ENCODE peak calls at places on chromosomes 4 and X, in five cellular contexts. F is adrenal gland, V is cardiac fibroblast, R is fibroblast of lung, M is HFF-Myc. H is an unnamed sample.
A peak's percentile ranks its signal among the peaks of the same experiment; 100 is the strongest.

GRCh38 chrX:105701310-105702052 is 120.9 kb upstream of the NRK start:
- DNase-seq in M (no peak), F (no peak), V (peak; percentile 51), R (peak; percentile 46), H (no peak)

GRCh38 chr4:169314906-169315305 is 44.1 kb upstream of the SH3RF1 start:
- DNase-seq in F (peak; percentile 61), M (peak; percentile 20), R (peak; percentile 68), V (peak; percentile 80), H (peak; percentile 87)

GRCh38 chrX:6813836-6814370 is 279.0 kb upstream of the VCX3A start:
- DNase-seq in V (no peak), R (no peak), F (no peak), M (no peak), H (no peak)

GRCh38 chr4:148737071-148737470 is 294.9 kb upstream of the NR3C2 start:
- DNase-seq in M (no peak), F (no peak), V (no peak), R (no peak), H (no peak)

GRCh38 chr4:173121044-173121685 is 47.4 kb upstream of the GALNT7 start:
- DNase-seq in F (no peak), R (peak; percentile 6), M (no peak), V (peak; percentile 60), H (no peak)

GRCh38 chr4:5125326-5125725 is 74.0 kb downstream of the STK32B start:
- DNase-seq in F (no peak), V (no peak), M (no peak), R (no peak), H (peak; percentile 85)

GRCh38 chrX:134236690-134237362 is at the start of gene CCDC160:
- DNase-seq in V (peak; percentile 3), M (no peak), F (peak; percentile 38), R (peak; percentile 29), H (peak; percentile 65)

GRCh38 chr4:185504098-185505047 is 30.9 kb downstream of the PDLIM3 start:
- DNase-seq in V (peak; percentile 92), R (peak; percentile 96), F (peak; percentile 62), M (no peak), H (peak; percentile 22)

GRCh38 chrX:73826996-73827395 is 264.0 kb downstream of the CHIC1 start:
- DNase-seq in R (no peak), V (no peak), F (no peak), M (no peak), H (no peak)

GRCh38 chr4:38106301-38106700 is 146.1 kb downstream of the PTTG2 start:
- DNase-seq in R (peak; percentile 46), F (no peak), M (no peak), V (peak; percentile 67), H (no peak)

GRCh38 chr4:107247738-107248137 is 211.6 kb upstream of the DKK2 start:
- DNase-seq in M (no peak), R (peak; percentile 1), V (no peak), F (peak; percentile 88), H (no peak)

GRCh38 chr4:79673898-79674297 is 265.9 kb upstream of the GK2 start:
- DNase-seq in M (no peak), R (no peak), V (no peak), F (no peak), H (no peak)

GRCh38 chr4:189090174-189090814 is 850.4 kb upstream of the FRG1 start:
- DNase-seq in R (peak; percentile 36), F (no peak), M (no peak), V (peak; percentile 42), H (peak; percentile 24)

GRCh38 chr4:115053313-115053712 is 60.1 kb downstream of the NDST4 start:
- DNase-seq in F (no peak), M (no peak), R (no peak), V (no peak), H (no peak)

GRCh38 chr4:17846256-17846655 is 35.5 kb downstream of the NCAPG start:
- DNase-seq in V (no peak), F (no peak), M (no peak), R (no peak), H (no peak)

GRCh38 chr4:84971319-84971932 is 4.9 kb upstream of the WDFY3 start:
- DNase-seq in V (peak; percentile 77), M (no peak), F (no peak), R (peak; percentile 81), H (no peak)

GRCh38 chrX:107654778-107655761 is 26.8 kb downstream of the PRPS1 start:
- DNase-seq in M (peak; percentile 51), F (peak; percentile 35), V (peak; percentile 96), R (peak; percentile 94), H (peak; percentile 82)

GRCh38 chr4:168712316-168712855 is 215.5 kb downstream of the PALLD start:
- DNase-seq in V (no peak), F (no peak), R (no peak), M (no peak), H (no peak)

GRCh38 chrX:74614193-74614909 is at the start of gene RLIM:
- DNase-seq in R (peak; percentile 95), V (peak; percentile 95), M (peak; percentile 80), F (peak; percentile 96), H (peak; percentile 92)

GRCh38 chr4:168631241-168632151 is 134.6 kb downstream of the PALLD start:
- DNase-seq in V (peak; percentile 79), R (peak; percentile 54), F (peak; percentile 21), M (no peak), H (peak; percentile 81)

GRCh38 chr4:120749445-120750151 is 172.9 kb downstream of the PRDM5 start:
- DNase-seq in V (no peak), M (no peak), R (no peak), F (no peak), H (no peak)

GRCh38 chrX:45596190-45596808 is 395.6 kb upstream of the DIPK2B start:
- DNase-seq in F (no peak), M (no peak), R (peak; percentile 39), V (peak; percentile 55), H (no peak)

GRCh38 chr4:11426716-11427115 is 2.0 kb downstream of the HS3ST1 start:
- DNase-seq in V (no peak), R (peak; percentile 2), M (no peak), F (no peak), H (no peak)
- H3K4me3 ChIP-seq in V (peak overlapping the region; percentile 67), R (no peak overlapping the region), M (no peak overlapping the region), F (no peak overlapping the region), H (no peak overlapping the region)

DNA sequence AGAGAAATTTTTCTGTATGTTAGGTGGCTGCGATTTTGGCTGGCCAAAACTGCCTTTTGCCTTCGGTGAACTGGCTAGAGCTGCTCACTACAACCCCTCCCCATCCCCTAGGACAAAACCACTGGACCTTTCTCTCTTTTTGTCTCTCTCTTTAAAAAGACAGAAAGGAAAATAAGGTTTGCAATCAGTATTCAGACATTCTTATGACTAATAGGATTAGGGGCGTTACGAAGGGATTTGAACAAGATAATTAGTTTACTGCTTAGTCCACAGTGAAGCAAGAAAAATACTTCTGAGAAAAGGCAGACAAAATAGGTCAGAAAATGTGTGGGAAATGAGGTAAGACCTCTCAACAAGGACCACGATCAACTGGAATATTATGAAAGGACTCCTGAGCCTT is 180.4 kb downstream of the SLIT2 start:
- DNase-seq in F (no peak), V (peak; percentile 58), R (no peak), M (no peak), H (no peak)
- H3K4me3 ChIP-seq in F (no peak overlapping the region), V (no peak overlapping the region), R (no peak overlapping the region), M (no peak overlapping the region), H (no peak overlapping the region)

GRCh38 chr4:87075876-87076275 is 141.1 kb downstream of the AFF1 start:
- DNase-seq in V (no peak), F (no peak), R (no peak), M (no peak), H (no peak)

GRCh38 chr4:87079967-87080366 is 140.5 kb downstream of the KLHL8 start:
- DNase-seq in F (no peak), V (no peak), R (no peak), M (no peak), H (no peak)

GRCh38 chr4:87076690-87077358 is 142.0 kb downstream of the AFF1 start:
- DNase-seq in R (no peak), M (no peak), V (no peak), F (no peak), H (no peak)

GRCh38 chr4:87078987-87079469 is 141.4 kb downstream of the KLHL8 start:
- DNase-seq in F (peak; percentile 49), M (no peak), R (peak; percentile 92), V (peak; percentile 89), H (no peak)

GRCh38 chr4:87077834-87078585 is 142.4 kb downstream of the KLHL8 start:
- DNase-seq in R (no peak), F (no peak), M (no peak), V (peak; percentile 25), H (no peak)
- H3K4me3 ChIP-seq in R (no peak overlapping the region), F (no peak overlapping the region), M (no peak overlapping the region), V (no peak overlapping the region), H (no peak overlapping the region)

DNA sequence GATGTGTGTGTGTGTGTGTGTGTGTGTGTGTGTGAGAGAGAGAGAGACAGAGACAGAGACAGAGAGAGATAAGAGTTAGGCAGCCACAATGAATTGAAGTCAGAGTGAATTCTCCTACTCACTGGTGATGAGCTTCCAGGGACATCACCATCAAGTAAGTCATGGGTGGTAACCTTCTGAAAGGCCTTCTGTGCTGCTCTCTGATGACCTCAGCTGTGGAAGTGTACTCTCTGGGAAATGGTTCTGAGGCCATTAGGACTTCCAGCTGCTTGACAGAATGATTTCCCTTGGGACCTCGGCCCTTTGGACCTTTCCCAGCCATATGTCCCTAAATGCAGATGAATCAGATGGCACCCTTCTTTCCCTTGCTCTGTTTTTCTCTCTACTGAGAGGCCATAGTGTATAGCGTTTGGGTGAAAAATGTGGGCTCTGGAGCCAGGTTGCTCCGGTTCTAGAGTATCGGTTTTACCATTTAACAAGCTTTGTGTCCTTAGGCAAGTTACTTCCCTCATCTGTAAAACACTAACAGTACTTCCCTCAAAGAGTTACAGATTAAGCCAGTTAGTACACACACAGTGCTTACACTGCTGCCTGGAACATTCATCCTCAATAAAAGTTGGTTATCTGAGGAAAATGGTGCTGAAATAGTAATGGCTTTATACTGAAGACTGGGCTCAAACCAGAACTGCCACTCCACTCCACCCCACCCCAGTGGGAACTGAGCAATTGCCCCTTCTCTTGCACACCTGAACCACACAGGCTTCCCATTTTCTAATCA is 7.6 kb downstream of the SEPTIN11 start:
- DNase-seq in F (peak; percentile 15), V (peak; percentile 61), R (peak; percentile 71), M (no peak), H (peak; percentile 50)
- H3K4me3 ChIP-seq in F (no peak overlapping the region), V (no peak overlapping the region), R (no peak overlapping the region), M (no peak overlapping the region), H (no peak overlapping the region)

GRCh38 chr4:122150896-122151295 is 1.2 kb upstream of the BLTP1 start:
- DNase-seq in M (no peak), F (no peak), R (no peak), V (no peak), H (no peak)
- H3K4me3 ChIP-seq in M (no peak overlapping the region), F (no peak overlapping the region), R (no peak overlapping the region), V (no peak overlapping the region), H (no peak overlapping the region)

DNA sequence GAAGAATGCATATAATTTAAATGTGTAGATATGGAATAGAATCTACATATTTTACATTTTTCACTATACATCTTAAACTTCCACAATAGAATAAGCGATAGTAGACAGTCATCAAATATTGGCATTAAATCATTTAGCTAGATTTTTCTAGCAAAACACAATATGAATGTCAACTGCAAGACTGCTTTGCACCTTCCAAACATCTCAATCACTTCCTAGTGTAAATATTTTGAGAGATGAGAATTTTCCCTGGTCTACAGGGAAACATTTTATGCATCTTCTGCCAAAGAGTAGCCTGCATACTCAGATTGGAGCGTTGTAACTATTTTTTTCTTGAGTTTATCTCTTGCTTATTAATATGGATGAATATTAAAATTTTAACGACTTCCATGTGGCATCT is 897.4 kb downstream of the CENPC start:
- DNase-seq in R (no peak), V (no peak), F (no peak), M (no peak), H (no peak)
- H3K4me3 ChIP-seq in R (no peak overlapping the region), V (no peak overlapping the region), F (no peak overlapping the region), M (no peak overlapping the region), H (no peak overlapping the region)